ENCODE peak calls at places on chromosomes 13 and 19, in five cellular contexts. One of them, this sample, is unnamed.

GRCh38 chr19:38500450-38500849 is 67.0 kb downstream of the RYR1 start:
- DNase-seq in spleen: no peak
- DNase-seq in activated CD4-positive, alpha-beta memory T cell treated with anti-CD3 and anti-CD28 coated beads, Interleukin-2, amount 10 ng/mL, durations not matched to agents 7 days and 5 days: no peak
- DNase-seq in activated CD4-positive, alpha-beta T cell treated with anti-CD3 and anti-CD28 coated beads for 1 hour: no peak
- DNase-seq in T-helper 1 cell: no peak
- DNase-seq in this sample: no peak

GRCh38 chr19:16259385-16260159 is 61.9 kb downstream of the AP1M1 start:
- DNase-seq in spleen: peak; percentile 95
- DNase-seq in activated CD4-positive, alpha-beta memory T cell treated with anti-CD3 and anti-CD28 coated beads, Interleukin-2, amount 10 ng/mL, durations not matched to agents 7 days and 5 days: peak; percentile 60
- DNase-seq in activated CD4-positive, alpha-beta T cell treated with anti-CD3 and anti-CD28 coated beads for 1 hour: no peak
- DNase-seq in T-helper 1 cell: peak; percentile 60
- DNase-seq in this sample: peak; percentile 93

GRCh38 chr13:97148894-97149293 is 73.2 kb upstream of the MBNL2 start:
- DNase-seq in spleen: no peak
- DNase-seq in activated CD4-positive, alpha-beta memory T cell treated with anti-CD3 and anti-CD28 coated beads, Interleukin-2, amount 10 ng/mL, durations not matched to agents 7 days and 5 days: no peak
- DNase-seq in activated CD4-positive, alpha-beta T cell treated with anti-CD3 and anti-CD28 coated beads for 1 hour: no peak
- DNase-seq in T-helper 1 cell: no peak
- DNase-seq in this sample: no peak

GRCh38 chr13:112771877-112772538 is 82.2 kb downstream of the ATP11A start:
- DNase-seq in spleen: peak; percentile 20
- DNase-seq in activated CD4-positive, alpha-beta memory T cell treated with anti-CD3 and anti-CD28 coated beads, Interleukin-2, amount 10 ng/mL, durations not matched to agents 7 days and 5 days: no peak
- DNase-seq in activated CD4-positive, alpha-beta T cell treated with anti-CD3 and anti-CD28 coated beads for 1 hour: no peak
- DNase-seq in T-helper 1 cell: no peak
- DNase-seq in this sample: no peak

GRCh38 chr19:50203281-50204080 is at the start of gene MYH14:
- DNase-seq in spleen: peak; percentile 47
- DNase-seq in activated CD4-positive, alpha-beta memory T cell treated with anti-CD3 and anti-CD28 coated beads, Interleukin-2, amount 10 ng/mL, durations not matched to agents 7 days and 5 days: no peak
- DNase-seq in activated CD4-positive, alpha-beta T cell treated with anti-CD3 and anti-CD28 coated beads for 1 hour: no peak
- DNase-seq in T-helper 1 cell: no peak
- DNase-seq in this sample: peak; percentile 95

GRCh38 chr13:96091164-96091931 is 1.4 kb downstream of the HS6ST3 start:
- DNase-seq in spleen: no peak
- DNase-seq in activated CD4-positive, alpha-beta memory T cell treated with anti-CD3 and anti-CD28 coated beads, Interleukin-2, amount 10 ng/mL, durations not matched to agents 7 days and 5 days: no peak
- DNase-seq in activated CD4-positive, alpha-beta T cell treated with anti-CD3 and anti-CD28 coated beads for 1 hour: no peak
- DNase-seq in T-helper 1 cell: no peak
- DNase-seq in this sample: peak; percentile 68

GRCh38 chr13:40390290-40391008 is 276.0 kb downstream of the FOXO1 start:
- DNase-seq in spleen: no peak
- DNase-seq in activated CD4-positive, alpha-beta memory T cell treated with anti-CD3 and anti-CD28 coated beads, Interleukin-2, amount 10 ng/mL, durations not matched to agents 7 days and 5 days: no peak
- DNase-seq in activated CD4-positive, alpha-beta T cell treated with anti-CD3 and anti-CD28 coated beads for 1 hour: no peak
- DNase-seq in T-helper 1 cell: peak; percentile 10
- DNase-seq in this sample: no peak

GRCh38 chr13:30169442-30169841 is 137.9 kb downstream of the KATNAL1 start:
- DNase-seq in spleen: no peak
- DNase-seq in activated CD4-positive, alpha-beta memory T cell treated with anti-CD3 and anti-CD28 coated beads, Interleukin-2, amount 10 ng/mL, durations not matched to agents 7 days and 5 days: no peak
- DNase-seq in activated CD4-positive, alpha-beta T cell treated with anti-CD3 and anti-CD28 coated beads for 1 hour: no peak
- DNase-seq in T-helper 1 cell: no peak
- DNase-seq in this sample: no peak

GRCh38 chr13:109778102-109778542 is 8.3 kb downstream of the IRS2 start:
- DNase-seq in spleen: no peak
- DNase-seq in activated CD4-positive, alpha-beta memory T cell treated with anti-CD3 and anti-CD28 coated beads, Interleukin-2, amount 10 ng/mL, durations not matched to agents 7 days and 5 days: peak; percentile 20
- DNase-seq in activated CD4-positive, alpha-beta T cell treated with anti-CD3 and anti-CD28 coated beads for 1 hour: no peak
- DNase-seq in T-helper 1 cell: no peak
- DNase-seq in this sample: no peak

GRCh38 chr13:77422724-77423123 is 95.8 kb upstream of the MYCBP2 start:
- DNase-seq in spleen: no peak
- DNase-seq in activated CD4-positive, alpha-beta memory T cell treated with anti-CD3 and anti-CD28 coated beads, Interleukin-2, amount 10 ng/mL, durations not matched to agents 7 days and 5 days: no peak
- DNase-seq in activated CD4-positive, alpha-beta T cell treated with anti-CD3 and anti-CD28 coated beads for 1 hour: no peak
- DNase-seq in T-helper 1 cell: no peak
- DNase-seq in this sample: no peak

GRCh38 chr13:44188257-44188656 is 185.4 kb upstream of the SERP2 start:
- DNase-seq in spleen: no peak
- DNase-seq in activated CD4-positive, alpha-beta memory T cell treated with anti-CD3 and anti-CD28 coated beads, Interleukin-2, amount 10 ng/mL, durations not matched to agents 7 days and 5 days: no peak
- DNase-seq in activated CD4-positive, alpha-beta T cell treated with anti-CD3 and anti-CD28 coated beads for 1 hour: no peak
- DNase-seq in T-helper 1 cell: no peak
- DNase-seq in this sample: no peak

GRCh38 chr13:51241720-51242119 is 19.5 kb downstream of the FAM124A start:
- DNase-seq in spleen: no peak
- DNase-seq in activated CD4-positive, alpha-beta memory T cell treated with anti-CD3 and anti-CD28 coated beads, Interleukin-2, amount 10 ng/mL, durations not matched to agents 7 days and 5 days: no peak
- DNase-seq in activated CD4-positive, alpha-beta T cell treated with anti-CD3 and anti-CD28 coated beads for 1 hour: no peak
- DNase-seq in T-helper 1 cell: no peak
- DNase-seq in this sample: no peak

GRCh38 chr13:43240278-43240677 is 216.9 kb downstream of the DNAJC15 start:
- DNase-seq in spleen: no peak
- DNase-seq in activated CD4-positive, alpha-beta memory T cell treated with anti-CD3 and anti-CD28 coated beads, Interleukin-2, amount 10 ng/mL, durations not matched to agents 7 days and 5 days: no peak
- DNase-seq in activated CD4-positive, alpha-beta T cell treated with anti-CD3 and anti-CD28 coated beads for 1 hour: no peak
- DNase-seq in T-helper 1 cell: no peak
- DNase-seq in this sample: no peak

GRCh38 chr13:77990973-77991372 is 72.3 kb upstream of the EDNRB start:
- DNase-seq in spleen: no peak
- DNase-seq in activated CD4-positive, alpha-beta memory T cell treated with anti-CD3 and anti-CD28 coated beads, Interleukin-2, amount 10 ng/mL, durations not matched to agents 7 days and 5 days: no peak
- DNase-seq in activated CD4-positive, alpha-beta T cell treated with anti-CD3 and anti-CD28 coated beads for 1 hour: no peak
- DNase-seq in T-helper 1 cell: no peak
- DNase-seq in this sample: no peak

GRCh38 chr13:74966814-74967213 is 515.2 kb downstream of the TBC1D4 start:
- DNase-seq in spleen: no peak
- DNase-seq in activated CD4-positive, alpha-beta memory T cell treated with anti-CD3 and anti-CD28 coated beads, Interleukin-2, amount 10 ng/mL, durations not matched to agents 7 days and 5 days: no peak
- DNase-seq in activated CD4-positive, alpha-beta T cell treated with anti-CD3 and anti-CD28 coated beads for 1 hour: no peak
- DNase-seq in T-helper 1 cell: no peak
- DNase-seq in this sample: no peak

GRCh38 chr13:41231786-41232185 is 31.6 kb downstream of the MTRF1 start:
- DNase-seq in spleen: no peak
- DNase-seq in activated CD4-positive, alpha-beta memory T cell treated with anti-CD3 and anti-CD28 coated beads, Interleukin-2, amount 10 ng/mL, durations not matched to agents 7 days and 5 days: no peak
- DNase-seq in activated CD4-positive, alpha-beta T cell treated with anti-CD3 and anti-CD28 coated beads for 1 hour: no peak
- DNase-seq in T-helper 1 cell: no peak
- DNase-seq in this sample: no peak

GRCh38 chr13:95128045-95128643 is 173.1 kb downstream of the ABCC4 start:
- DNase-seq in spleen: no peak
- DNase-seq in activated CD4-positive, alpha-beta memory T cell treated with anti-CD3 and anti-CD28 coated beads, Interleukin-2, amount 10 ng/mL, durations not matched to agents 7 days and 5 days: no peak
- DNase-seq in activated CD4-positive, alpha-beta T cell treated with anti-CD3 and anti-CD28 coated beads for 1 hour: no peak
- DNase-seq in T-helper 1 cell: no peak
- DNase-seq in this sample: no peak

GRCh38 chr19:10378124-10378523 is 2.2 kb downstream of the TYK2 start:
- DNase-seq in spleen: no peak
- DNase-seq in activated CD4-positive, alpha-beta memory T cell treated with anti-CD3 and anti-CD28 coated beads, Interleukin-2, amount 10 ng/mL, durations not matched to agents 7 days and 5 days: no peak
- DNase-seq in activated CD4-positive, alpha-beta T cell treated with anti-CD3 and anti-CD28 coated beads for 1 hour: no peak
- DNase-seq in T-helper 1 cell: no peak
- DNase-seq in this sample: no peak

GRCh38 chr13:72097568-72097967 is 230.6 kb upstream of the DACH1 start:
- DNase-seq in spleen: no peak
- DNase-seq in activated CD4-positive, alpha-beta memory T cell treated with anti-CD3 and anti-CD28 coated beads, Interleukin-2, amount 10 ng/mL, durations not matched to agents 7 days and 5 days: no peak
- DNase-seq in activated CD4-positive, alpha-beta T cell treated with anti-CD3 and anti-CD28 coated beads for 1 hour: no peak
- DNase-seq in T-helper 1 cell: no peak
- DNase-seq in this sample: no peak

GRCh38 chr13:20358022-20358421 is 125.9 kb upstream of the GJB6 start:
- DNase-seq in spleen: no peak
- DNase-seq in activated CD4-positive, alpha-beta memory T cell treated with anti-CD3 and anti-CD28 coated beads, Interleukin-2, amount 10 ng/mL, durations not matched to agents 7 days and 5 days: no peak
- DNase-seq in activated CD4-positive, alpha-beta T cell treated with anti-CD3 and anti-CD28 coated beads for 1 hour: no peak
- DNase-seq in T-helper 1 cell: no peak
- DNase-seq in this sample: no peak

GRCh38 chr13:113848020-113848419 is 15.9 kb downstream of the GAS6 start:
- DNase-seq in spleen: no peak
- DNase-seq in activated CD4-positive, alpha-beta memory T cell treated with anti-CD3 and anti-CD28 coated beads, Interleukin-2, amount 10 ng/mL, durations not matched to agents 7 days and 5 days: no peak
- DNase-seq in activated CD4-positive, alpha-beta T cell treated with anti-CD3 and anti-CD28 coated beads for 1 hour: no peak
- DNase-seq in T-helper 1 cell: no peak
- DNase-seq in this sample: peak; percentile 48